ENCODE peak calls at places on chromosomes 6 and 20, in four cellular contexts. One of them, this sample, is unnamed.

GRCh38 chr6:122792796-122793195 is 3.7 kb downstream of the SMPDL3A start:
- DNase-seq in SK-N-SH: no peak
- DNase-seq in D341Med: no peak
- DNase-seq in NCI-H187: no peak
- DNase-seq in this sample: no peak

GRCh38 chr6:67285770-67286495 is 1349.1 kb upstream of the ADGRB3 start:
- DNase-seq in SK-N-SH: no peak
- DNase-seq in NCI-H187: no peak
- DNase-seq in D341Med: no peak
- DNase-seq in this sample: no peak

GRCh38 chr6:134609862-134610261 is 291.9 kb upstream of the SGK1 start:
- DNase-seq in SK-N-SH: no peak
- DNase-seq in NCI-H187: no peak
- DNase-seq in D341Med: no peak
- DNase-seq in this sample: no peak

GRCh38 chr6:154537486-154537885 is 27.0 kb upstream of the CNKSR3 start:
- DNase-seq in D341Med: no peak
- DNase-seq in NCI-H187: no peak
- DNase-seq in SK-N-SH: no peak
- DNase-seq in this sample: no peak

GRCh38 chr6:137387365-137387764 is 106.8 kb downstream of the OLIG3 start:
- DNase-seq in D341Med: no peak
- DNase-seq in SK-N-SH: no peak
- DNase-seq in NCI-H187: peak
- DNase-seq in this sample: no peak

GRCh38 chr20:47546184-47547033 is 44.7 kb downstream of the NCOA3 start:
- DNase-seq in SK-N-SH: no peak
- DNase-seq in D341Med: no peak
- DNase-seq in NCI-H187: no peak
- DNase-seq in this sample: no peak

GRCh38 chr6:148367418-148368024 is 24.9 kb downstream of the SASH1 start:
- DNase-seq in SK-N-SH: no peak
- DNase-seq in NCI-H187: no peak
- DNase-seq in D341Med: no peak
- DNase-seq in this sample: peak

GRCh38 chr6:19691465-19692167 is 145.6 kb upstream of the ID4 start:
- DNase-seq in NCI-H187: no peak
- DNase-seq in SK-N-SH: peak
- DNase-seq in D341Med: no peak
- DNase-seq in this sample: no peak

GRCh38 chr6:84193140-84193708 is 34.2 kb downstream of the CEP162 start:
- DNase-seq in SK-N-SH: no peak
- DNase-seq in D341Med: no peak
- DNase-seq in NCI-H187: no peak
- DNase-seq in this sample: peak

GRCh38 chr6:64254558-64254957 is 619.0 kb downstream of the PHF3 start:
- DNase-seq in NCI-H187: no peak
- DNase-seq in D341Med: no peak
- DNase-seq in SK-N-SH: no peak
- DNase-seq in this sample: no peak

GRCh38 chr6:53796791-53797190 is 2.0 kb downstream of the LRRC1 start:
- DNase-seq in NCI-H187: no peak
- DNase-seq in SK-N-SH: no peak
- DNase-seq in D341Med: no peak
- DNase-seq in this sample: no peak

GRCh38 chr6:42751055-42751454 is 5.2 kb upstream of the TBCC start:
- DNase-seq in SK-N-SH: no peak
- DNase-seq in NCI-H187: no peak
- DNase-seq in D341Med: no peak
- DNase-seq in this sample: no peak